ENCODE peak calls at places on chromosomes 16 and 17, in six cellular contexts. H is tibial nerve, A is GM12878, C is suprapubic skin, X is SK-N-SH, J is A549. O is an unnamed sample.

GRCh38 chr17:22703786-22704441 is 1011.6 kb downstream of the KCNJ18 start:
- DNase-seq in H (no peak), A (no peak), C (no peak), X (peak; percentile 68), J (peak; percentile 21), O (no peak)

GRCh38 chr16:79767597-79768280 is 167.2 kb upstream of the MAF start:
- DNase-seq in H (no peak), A (no peak), C (no peak), X (no peak), J (peak; percentile 24), O (peak; percentile 40)

GRCh38 chr17:41480136-41480535 is 815 bp downstream of the KRT35 start:
- DNase-seq in H (no peak), A (no peak), C (no peak), X (no peak), J (no peak), O (no peak)

GRCh38 chr16:66580605-66581209 is 1.4 kb downstream of the CMTM2 start:
- DNase-seq in H (no peak), A (no peak), C (no peak), X (no peak), J (no peak), O (no peak)

GRCh38 chr16:9647981-9648701 is 534.1 kb downstream of the GRIN2A start:
- DNase-seq in H (no peak), A (no peak), C (no peak), X (peak; percentile 33), J (peak; percentile 37), O (no peak)

GRCh38 chr17:82240506-82241182 is 11.8 kb downstream of the SLC16A3 start:
- DNase-seq in H (no peak), A (no peak), C (no peak), X (no peak), J (no peak), O (no peak)

GRCh38 chr17:57432507-57433277 is 176.4 kb downstream of the MSI2 start:
- DNase-seq in H (no peak), A (no peak), C (no peak), X (no peak), J (no peak), O (no peak)

GRCh38 chr17:10585529-10585928 is 36.1 kb upstream of the MYH2 start:
- DNase-seq in H (no peak), A (no peak), C (no peak), X (no peak), J (no peak), O (no peak)

GRCh38 chr16:74492976-74493375 is 71.7 kb upstream of the CLEC18B start:
- DNase-seq in H (no peak), A (no peak), C (no peak), X (no peak), J (no peak), O (no peak)

GRCh38 chr16:69870761-69871160 is 80.4 kb upstream of the CLEC18A start:
- DNase-seq in H (no peak), A (no peak), C (no peak), X (no peak), J (no peak), O (no peak)

GRCh38 chr17:12070561-12070960 is 49.9 kb downstream of the MAP2K4 start:
- DNase-seq in H (no peak), A (no peak), C (no peak), X (no peak), J (no peak), O (no peak)

GRCh38 chr17:7809086-7809790 is 24.8 kb upstream of the KDM6B start:
- DNase-seq in H (no peak), A (no peak), C (no peak), X (no peak), J (no peak), O (no peak)

GRCh38 chr17:17957584-17957916 is 14.7 kb downstream of the TOM1L2 start:
- DNase-seq in H (no peak), A (no peak), C (no peak), X (no peak), J (peak; percentile 43), O (no peak)

GRCh38 chr17:13410874-13411273 is 190.9 kb downstream of the HS3ST3A1 start:
- DNase-seq in H (no peak), A (no peak), C (no peak), X (no peak), J (no peak), O (no peak)

GRCh38 chr16:30658731-30659506 is 688 bp downstream of the FBRS start:
- DNase-seq in H (peak; percentile 95), A (peak; percentile 90), C (peak; percentile 89), X (peak; percentile 87), J (peak; percentile 99), O (peak; percentile 73)

DNA sequence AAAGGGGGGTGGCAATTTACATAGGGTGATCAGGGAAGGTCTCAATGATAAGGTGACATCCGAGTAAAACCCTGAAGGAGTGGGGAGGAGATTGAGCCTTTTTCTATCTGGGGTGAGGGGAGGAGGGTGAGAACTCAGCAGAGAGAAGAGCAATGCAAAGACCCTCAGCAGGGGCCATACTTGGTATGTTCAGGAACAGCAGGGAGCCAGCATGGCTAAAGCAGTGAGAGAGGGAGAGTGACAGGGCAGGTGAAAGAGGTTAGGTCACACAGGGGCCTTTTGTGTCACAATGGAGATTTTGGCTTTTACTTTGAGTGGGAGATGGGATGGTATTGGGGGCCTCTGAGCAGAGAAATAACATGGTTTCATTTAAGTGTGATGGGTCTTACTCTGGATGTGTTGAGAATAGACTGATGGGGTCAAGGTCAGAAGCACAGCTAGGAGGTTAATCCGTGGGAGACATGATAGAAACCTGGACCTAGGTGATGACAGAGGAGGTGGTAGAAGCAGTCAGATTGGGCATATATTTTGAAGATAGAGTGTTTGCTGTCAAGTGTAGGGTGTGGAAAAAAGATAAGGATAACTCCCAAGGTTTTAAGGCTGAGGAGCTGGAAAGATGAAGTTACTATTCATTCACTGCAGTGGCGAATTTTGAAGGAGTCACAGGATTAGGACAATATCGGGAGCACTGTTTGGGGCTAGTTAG is 6.2 kb downstream of the SP2 start:
- DNase-seq in H (no peak), A (no peak), C (no peak), X (no peak), J (no peak), O (no peak)
- TF ChIP-seq EP300 in H (no peak), A (no peak), C (no peak), X (no peak), J (no peak), O (no peak)

DNA sequence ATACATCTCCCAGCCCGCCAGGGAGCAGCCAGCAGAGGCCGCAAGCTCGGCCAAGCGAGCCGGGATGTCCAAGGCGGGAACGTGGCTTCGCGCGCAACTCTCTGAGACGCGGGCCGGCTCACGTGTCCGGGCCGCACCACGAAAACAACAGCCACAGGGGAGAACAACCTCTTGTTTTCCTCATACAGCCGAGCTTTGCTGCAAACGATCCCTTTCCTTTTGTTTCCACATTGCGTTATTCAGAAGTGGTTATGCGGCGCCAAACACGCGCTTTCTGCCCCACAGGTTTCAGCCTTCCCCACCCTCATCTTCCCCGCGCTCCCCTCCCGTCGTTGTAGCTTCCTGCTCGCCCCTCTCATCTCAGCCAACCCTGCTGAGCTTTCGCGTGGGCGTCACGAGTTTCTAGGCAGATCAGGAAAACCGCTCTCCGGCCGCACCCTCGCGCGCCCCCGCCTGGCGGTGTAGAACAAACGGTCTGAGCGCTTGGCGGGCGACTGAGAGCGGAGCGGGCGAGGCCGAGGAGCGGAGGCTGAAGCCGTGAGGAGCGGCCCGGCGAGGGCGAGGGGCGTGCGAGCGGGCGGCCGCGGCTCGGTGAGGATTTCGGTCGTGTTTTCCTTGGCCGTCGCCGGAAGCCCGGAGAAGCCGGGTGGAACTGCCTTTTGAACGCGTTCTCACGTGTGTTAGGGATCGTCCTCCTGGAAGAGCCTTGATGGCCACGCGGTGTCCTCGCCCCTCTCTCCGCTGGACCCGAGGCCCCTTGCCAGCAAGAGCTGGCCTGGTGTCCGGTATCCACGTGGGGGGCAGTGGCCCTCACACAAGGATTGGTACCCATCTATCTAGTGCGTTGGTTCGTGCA is 6.6 kb upstream of the SMARCD2 start:
- DNase-seq in H (peak; percentile 87), A (peak; percentile 72), C (peak; percentile 98), X (peak; percentile 66), J (peak; percentile 99), O (peak; percentile 94)
- H3K27ac ChIP-seq in H (peak overlapping the region; percentile 65), A (no peak overlapping the region), C (peak overlapping the region; percentile 53), X (no peak overlapping the region), J (peak overlapping the region; percentile 86), O (no peak overlapping the region)

GRCh38 chr17:76341301-76341700 is 12.4 kb downstream of the PRPSAP1 start:
- DNase-seq in H (no peak), A (no peak), C (no peak), X (no peak), J (no peak), O (no peak)

GRCh38 chr17:76343106-76343505 is 10.6 kb downstream of the PRPSAP1 start:
- DNase-seq in H (no peak), A (no peak), C (no peak), X (peak; percentile 34), J (no peak), O (no peak)

GRCh38 chr17:76350463-76350862 is 3.3 kb downstream of the PRPSAP1 start:
- DNase-seq in H (no peak), A (no peak), C (no peak), X (no peak), J (no peak), O (no peak)

DNA sequence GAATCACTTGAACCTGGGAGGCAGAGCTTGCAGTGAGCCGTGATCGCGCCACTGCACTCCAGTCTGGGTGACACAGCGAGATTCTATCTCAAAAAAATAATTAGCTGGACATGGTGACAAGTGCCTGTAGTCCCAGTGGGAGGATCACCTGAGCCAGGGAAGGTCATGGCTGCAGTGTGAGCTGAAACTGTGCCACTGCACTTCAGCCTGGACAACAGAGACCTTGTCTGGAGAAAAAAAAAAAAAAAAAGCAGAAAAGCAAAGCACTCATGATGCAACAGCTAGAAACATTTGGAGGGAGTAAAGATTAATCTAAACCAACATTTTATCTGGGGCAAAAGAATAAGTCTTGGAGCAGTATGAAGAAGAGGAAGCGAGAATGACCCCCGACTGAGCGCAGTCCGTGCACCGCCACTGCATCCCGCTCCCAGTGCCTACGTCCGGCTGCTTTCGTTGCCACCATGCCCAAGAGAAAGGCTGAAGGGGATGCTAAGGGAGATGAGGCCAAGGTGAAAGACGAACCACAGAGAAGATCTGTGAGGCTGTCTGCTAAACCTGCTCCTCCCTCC is 8.3 kb downstream of the PRPSAP1 start:
- DNase-seq in H (no peak), A (no peak), C (no peak), X (no peak), J (no peak), O (no peak)
- TF ChIP-seq EP300 in H (no peak), A (no peak), C (no peak), X (no peak), J (no peak), O (no peak)

DNA sequence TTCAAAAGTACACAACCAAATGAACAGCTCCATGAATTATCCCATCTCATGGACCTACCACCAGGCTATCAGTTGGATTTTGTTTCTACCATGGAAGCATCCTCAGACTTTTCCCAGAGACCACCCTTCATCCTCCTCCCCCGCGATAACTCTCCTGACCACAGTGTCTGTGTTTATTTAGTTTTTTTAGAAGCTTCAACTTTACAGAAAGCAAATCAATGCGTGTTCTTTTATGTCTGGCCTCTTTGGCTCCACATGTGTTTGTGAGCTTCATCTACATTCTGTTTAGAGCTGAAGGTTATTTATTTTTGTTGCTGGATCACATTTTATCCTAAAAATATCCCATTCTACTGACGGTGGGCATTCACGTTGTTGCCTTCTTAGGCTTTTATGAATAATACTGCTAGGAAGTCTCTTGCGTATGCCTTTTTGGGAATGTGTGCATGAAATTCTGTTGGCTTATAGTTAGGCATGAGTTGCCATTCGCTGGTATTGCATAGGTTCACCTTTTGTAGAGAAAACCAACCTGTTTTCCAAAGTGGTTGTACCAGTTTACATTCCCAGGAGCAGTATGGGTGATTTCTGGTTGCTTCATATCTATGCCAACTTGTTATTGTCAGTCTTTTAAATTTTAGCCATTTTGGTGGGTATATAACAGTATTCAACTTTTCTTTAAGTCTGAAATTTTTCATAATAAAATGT is 83.0 kb downstream of the CMIP start:
- DNase-seq in H (no peak), A (no peak), C (no peak), X (no peak), J (no peak), O (no peak)
- H3K27ac ChIP-seq in H (no peak overlapping the region), A (no peak overlapping the region), C (peak overlapping the region; percentile 95), X (no peak overlapping the region), J (peak overlapping the region; percentile 79), O (peak overlapping the region; percentile 64)

GRCh38 chr17:68824707-68825106 is 130.5 kb downstream of the ABCA8 start:
- DNase-seq in H (no peak), A (no peak), C (no peak), X (no peak), J (no peak), O (no peak)
- TF ChIP-seq EP300 in H (no peak), A (no peak), C (no peak), X (no peak), J (no peak), O (no peak)